ENCODE peak calls at places on chromosomes 3 and 15, in four cellular contexts. V, P, C and K are unnamed samples.

GRCh38 chr3:47000922-47001730 is 21.7 kb downstream of the NBEAL2 start:
- DNase-seq in V (no peak), C (no peak), P (no peak), K (no peak)

GRCh38 chr15:77032647-77033416 is 37.9 kb downstream of the PSTPIP1 start:
- DNase-seq in C (no peak), V (no peak), P (no peak), K (no peak)

GRCh38 chr15:31435256-31435781 is 108.7 kb downstream of the KLF13 start:
- DNase-seq in P (peak; percentile 73), V (peak; percentile 59), C (peak; percentile 76), K (peak; percentile 83)

GRCh38 chr3:104594491-104594890 is 772.2 kb upstream of the ALCAM start:
- DNase-seq in C (no peak), V (no peak), P (no peak), K (no peak)

GRCh38 chr15:36696191-36696590 is 116.8 kb downstream of the CDIN1 start:
- DNase-seq in V (no peak), C (no peak), P (no peak), K (no peak)

GRCh38 chr3:82586414-82586813 is 825.0 kb upstream of the GBE1 start:
- DNase-seq in C (no peak), P (no peak), V (no peak), K (no peak)

GRCh38 chr3:89155811-89156210 is 48.4 kb downstream of the EPHA3 start:
- DNase-seq in P (no peak), V (no peak), C (no peak), K (no peak)

GRCh38 chr3:158233791-158234190 is 123.9 kb downstream of the RSRC1 start:
- DNase-seq in C (no peak), V (no peak), P (no peak), K (no peak)

GRCh38 chr3:123525433-123525832 is 59.4 kb downstream of the HACD2 start:
- DNase-seq in P (no peak), V (no peak), C (no peak), K (no peak)

GRCh38 chr3:111729087-111729846 is 129.8 kb upstream of the PHLDB2 start:
- DNase-seq in C (no peak), P (peak; percentile 90), V (peak; percentile 22), K (peak; percentile 76)

GRCh38 chr3:183779896-183780450 is 45.4 kb downstream of the MAP6D1 start:
- DNase-seq in V (no peak), C (no peak), P (no peak), K (no peak)

GRCh38 chr15:50685191-50685975 is 1.2 kb downstream of the TRPM7 start:
- DNase-seq in C (no peak), P (no peak), V (no peak), K (no peak)

GRCh38 chr15:92457642-92458041 is 64.0 kb downstream of the ST8SIA2 start:
- DNase-seq in C (no peak), V (no peak), P (no peak), K (no peak)

GRCh38 chr3:50192689-50193141 is 1.3 kb downstream of the GNAT1 start:
- DNase-seq in C (peak; percentile 70), P (peak; percentile 82), V (no peak), K (peak; percentile 60)

GRCh38 chr15:77107531-77108355 is 36.8 kb upstream of the TSPAN3 start:
- DNase-seq in P (peak; percentile 62), C (peak; percentile 37), V (peak; percentile 18), K (peak; percentile 37)

GRCh38 chr15:80577552-80578205 is 117.4 kb upstream of the ABHD17C start:
- DNase-seq in V (no peak), C (no peak), P (no peak), K (no peak)

GRCh38 chr3:193021506-193022010 is 103.9 kb upstream of the MB21D2 start:
- DNase-seq in P (no peak), V (no peak), C (no peak), K (no peak)

GRCh38 chr3:36965440-36965839 is 20.6 kb upstream of the TRANK1 start:
- DNase-seq in V (no peak), P (no peak), C (peak; percentile 83), K (no peak)

GRCh38 chr15:77506311-77507150 is 85.8 kb downstream of the HMG20A start:
- DNase-seq in P (peak; percentile 67), V (peak; percentile 26), C (peak; percentile 79), K (peak; percentile 82)

GRCh38 chr3:50222169-50222528 is 13.9 kb upstream of the GNAI2 start:
- DNase-seq in V (no peak), P (no peak), C (no peak), K (no peak)

GRCh38 chr3:101829066-101829830 is 20.1 kb upstream of the NFKBIZ start:
- DNase-seq in V (peak; percentile 63), C (peak; percentile 42), P (peak; percentile 72), K (peak; percentile 67)
- H3K4me3 ChIP-seq in V (no peak overlapping the region), C (no peak overlapping the region), P (no peak overlapping the region), K (peak overlapping the region; percentile 70)

GRCh38 chr15:58491151-58491473 is 59.3 kb downstream of the LIPC start:
- DNase-seq in V (no peak), C (no peak), P (no peak), K (no peak)

GRCh38 chr15:58490405-58491150 is 58.8 kb downstream of the LIPC start:
- DNase-seq in V (no peak), P (no peak), C (no peak), K (peak; percentile 38)

GRCh38 chr15:58491499-58492202 is 59.9 kb downstream of the LIPC start:
- DNase-seq in V (no peak), C (no peak), P (no peak), K (no peak)

GRCh38 chr15:58489289-58489688 is 57.5 kb downstream of the LIPC start:
- DNase-seq in P (no peak), C (no peak), V (no peak), K (no peak)

DNA sequence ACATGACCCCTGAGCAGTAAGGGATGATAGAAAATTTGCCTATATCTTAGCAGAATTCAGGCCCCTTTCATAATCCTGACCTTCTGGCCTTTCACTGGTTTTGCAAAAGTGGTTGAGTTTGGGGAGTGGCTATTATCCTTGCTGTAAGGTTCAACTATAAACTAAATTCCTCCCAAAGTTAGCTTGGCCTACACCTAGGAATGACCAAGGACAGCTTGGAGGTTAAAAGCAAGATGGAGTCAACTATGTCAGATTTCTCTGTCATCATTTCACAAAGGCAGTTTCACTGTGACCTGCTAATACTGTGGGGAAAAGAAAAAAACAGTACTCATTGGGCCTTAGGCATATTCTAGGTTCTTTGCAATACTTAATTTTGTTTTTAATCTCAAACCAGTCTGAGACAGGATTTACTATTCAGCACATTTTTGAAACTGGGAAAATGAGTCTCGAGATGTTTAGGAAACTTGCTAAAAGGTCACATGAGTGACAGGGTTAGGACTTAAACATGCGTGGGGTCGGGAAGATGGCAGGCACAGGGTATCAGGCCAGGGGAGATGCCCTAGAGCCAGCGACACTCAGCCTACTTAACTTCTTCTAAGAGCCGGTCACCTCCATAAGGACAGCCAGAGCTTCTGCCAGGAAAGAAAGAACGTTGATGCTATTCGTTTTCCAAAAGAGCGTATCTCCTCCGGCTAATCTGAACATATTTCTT is 58.1 kb downstream of the LIPC start:
- DNase-seq in V (no peak), P (no peak), C (no peak), K (no peak)
- TF ChIP-seq CTCF in V (no peak), P (no peak), C (no peak), K (no peak)

GRCh38 chr3:13077431-13078157 is 4.4 kb upstream of the IQSEC1 start:
- DNase-seq in V (peak; percentile 40), P (no peak), C (no peak), K (peak; percentile 78)
- H3K4me3 ChIP-seq in V (no peak overlapping the region), P (no peak overlapping the region), C (no peak overlapping the region), K (peak overlapping the region; percentile 32)

GRCh38 chr3:24401090-24401810 is 93.4 kb downstream of the THRB start:
- DNase-seq in V (no peak), C (no peak), P (no peak), K (no peak)

GRCh38 chr3:24407980-24408460 is 86.6 kb downstream of the THRB start:
- DNase-seq in V (no peak), C (no peak), P (no peak), K (no peak)

GRCh38 chr3:24406900-24407299 is 87.8 kb downstream of the THRB start:
- DNase-seq in V (no peak), C (no peak), P (no peak), K (no peak)

GRCh38 chr3:24401811-24402185 is 92.9 kb downstream of the THRB start:
- DNase-seq in P (no peak), C (no peak), V (no peak), K (no peak)

GRCh38 chr3:24405057-24405456 is 89.6 kb downstream of the THRB start:
- DNase-seq in C (no peak), P (no peak), V (no peak), K (no peak)
- TF ChIP-seq CTCF in C (no peak), P (no peak), V (no peak), K (no peak)

GRCh38 chr3:187970106-187970505 is 183.9 kb upstream of the LPP start:
- DNase-seq in V (no peak), P (no peak), C (no peak), K (no peak)

GRCh38 chr3:187969581-187969950 is 184.4 kb upstream of the LPP start:
- DNase-seq in P (no peak), C (no peak), V (no peak), K (no peak)

GRCh38 chr3:187967097-187967496 is 186.9 kb upstream of the LPP start:
- DNase-seq in C (no peak), V (no peak), P (no peak), K (no peak)

GRCh38 chr3:187967982-187968381 is 186.0 kb upstream of the LPP start:
- DNase-seq in P (no peak), V (no peak), C (no peak), K (no peak)

GRCh38 chr3:187968883-187969580 is 184.9 kb upstream of the LPP start:
- DNase-seq in P (peak; percentile 61), C (no peak), V (no peak), K (no peak)
- H3K4me3 ChIP-seq in P (no peak overlapping the region), C (no peak overlapping the region), V (no peak overlapping the region), K (no peak overlapping the region)

GRCh38 chr3:195558602-195559001 is 15.5 kb upstream of the PPP1R2 start:
- DNase-seq in V (peak; percentile 91), C (no peak), P (no peak), K (no peak)
- TF ChIP-seq CTCF in V (peak; percentile 73), C (peak; percentile 24), P (peak; percentile 45), K (peak; percentile 51)

DNA sequence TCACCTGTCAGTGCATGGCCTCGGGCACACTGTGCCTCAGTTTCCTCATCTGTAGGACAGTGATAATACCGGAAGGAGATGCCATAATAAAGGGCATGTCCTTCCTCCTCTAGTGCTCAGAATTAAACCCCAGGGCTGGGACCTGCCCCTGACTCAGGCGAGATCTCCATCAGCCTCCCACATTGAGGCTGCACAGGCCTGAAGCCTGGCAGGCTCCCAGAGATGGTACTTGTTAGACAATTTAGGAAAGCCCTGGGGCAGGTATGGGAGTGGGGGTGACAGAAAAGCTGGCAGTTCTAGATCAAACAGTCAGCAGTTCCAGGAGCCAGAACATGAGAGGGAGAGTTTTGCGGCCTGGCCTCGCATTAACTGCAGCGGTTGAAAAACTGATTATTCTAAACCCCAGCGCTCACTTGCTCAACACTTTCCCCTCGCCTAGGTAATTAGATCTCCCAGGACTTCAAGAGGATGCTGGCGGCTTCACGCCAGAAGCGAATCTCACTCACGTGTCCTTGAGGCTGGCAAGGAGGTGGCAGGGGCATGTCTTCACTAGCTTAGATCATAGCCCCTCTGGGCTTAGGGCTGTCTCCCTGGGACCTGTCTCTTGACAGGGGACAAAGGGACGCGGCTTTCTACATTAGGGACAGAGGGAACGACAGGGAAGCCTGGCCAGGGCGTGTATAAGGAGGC is 73.1 kb downstream of the ATP2B2 start:
- DNase-seq in C (no peak), P (no peak), V (peak; percentile 32), K (no peak)
- H3K4me3 ChIP-seq in C (no peak overlapping the region), P (no peak overlapping the region), V (no peak overlapping the region), K (no peak overlapping the region)

GRCh38 chr3:101676219-101676764 is 640 bp downstream of the ZBTB11 start:
- DNase-seq in P (peak; percentile 78), C (peak; percentile 95), V (peak; percentile 86), K (peak; percentile 95)
- TF ChIP-seq CTCF in P (peak; percentile 44), C (no peak), V (peak; percentile 25), K (peak; percentile 26)